ENCODE peak calls at places on chromosomes 16 and 17, in ten cellular contexts. W is cardiac fibroblast, B is GM19239, M is adipocyte, J is GM04503, L is COR-L47, E is dorsolateral prefrontal cortex, U is endothelial cell, K is AG10803, V is GM12891. I is an unnamed sample.

GRCh38 chr17:39225974-39226683 is 384 bp upstream of the STAC2 start:
- DNase-seq in W (peak; percentile 23), U (peak; percentile 72), B (no peak), M (peak; percentile 50), J (no peak), E (peak; percentile 73), L (peak; percentile 75), V (no peak), K (no peak), I (peak; percentile 51)

GRCh38 chr16:51524555-51525373 is 373.7 kb upstream of the SALL1 start:
- DNase-seq in W (peak; percentile 43), E (no peak), B (no peak), M (peak; percentile 34), K (peak; percentile 82), L (no peak), U (no peak), V (no peak), J (peak; percentile 52), I (peak; percentile 88)

GRCh38 chr17:64028874-64029464 is 8.5 kb upstream of the ICAM2 start:
- DNase-seq in B (peak; percentile 45), U (peak; percentile 69), W (peak; percentile 81), K (peak; percentile 66), M (peak; percentile 88), E (peak; percentile 55), V (peak; percentile 34), J (no peak), L (peak; percentile 59), I (peak; percentile 75)

GRCh38 chr16:79269211-79269863 is 331.2 kb downstream of the MAF start:
- DNase-seq in J (no peak), U (no peak), K (no peak), M (no peak), E (no peak), W (no peak), B (peak; percentile 30), L (no peak), V (peak; percentile 52), I (no peak)

GRCh38 chr17:62565817-62566216 is 61.7 kb upstream of the MRC2 start:
- DNase-seq in M (peak; percentile 46), U (no peak), B (no peak), J (peak; percentile 33), W (peak; percentile 89), K (peak; percentile 74), V (no peak), E (no peak), L (no peak), I (peak; percentile 85)

GRCh38 chr16:56325956-56326355 is 99.4 kb downstream of the AMFR start:
- DNase-seq in K (no peak), M (no peak), U (no peak), E (no peak), W (no peak), J (no peak), B (no peak), V (no peak), L (no peak), I (no peak)

GRCh38 chr17:9926150-9926804 is 21.2 kb upstream of the RCVRN start:
- DNase-seq in B (no peak), W (no peak), K (no peak), E (no peak), L (no peak), V (no peak), J (no peak), U (no peak), M (no peak), I (no peak)

GRCh38 chr16:77711775-77712174 is 10.5 kb upstream of the NUDT7 start:
- DNase-seq in W (no peak), M (no peak), K (peak; percentile 20), U (no peak), V (no peak), B (no peak), J (no peak), E (no peak), L (no peak), I (peak; percentile 65)

GRCh38 chr16:9820481-9821246 is 361.6 kb downstream of the GRIN2A start:
- DNase-seq in B (no peak), W (no peak), U (peak; percentile 31), V (no peak), K (no peak), M (no peak), J (no peak), E (no peak), L (no peak), I (no peak)

GRCh38 chr16:88358033-88358481 is 24.7 kb upstream of the ZNF469 start:
- DNase-seq in E (peak; percentile 41), V (no peak), L (no peak), M (no peak), B (no peak), U (no peak), W (no peak), K (no peak), J (no peak), I (no peak)

GRCh38 chr16:88977028-88977844 is at the start of gene CBFA2T3:
- DNase-seq in J (no peak), V (no peak), E (no peak), M (no peak), L (no peak), U (peak; percentile 70), K (no peak), W (no peak), B (no peak), I (no peak)

GRCh38 chr17:77770331-77771105 is 188.0 kb upstream of the TNRC6C start:
- DNase-seq in M (peak; percentile 21), K (peak; percentile 65), V (no peak), U (no peak), L (no peak), J (peak; percentile 34), B (no peak), W (peak; percentile 71), E (no peak), I (peak; percentile 97)

GRCh38 chr16:88287219-88287618 is 95.5 kb upstream of the ZNF469 start:
- DNase-seq in E (no peak), M (no peak), J (no peak), W (peak; percentile 70), U (no peak), L (no peak), B (no peak), K (no peak), V (no peak), I (peak; percentile 36)

GRCh38 chr17:80639658-80640057 is 95.0 kb downstream of the RPTOR start:
- DNase-seq in W (no peak), K (no peak), B (no peak), J (no peak), U (no peak), L (no peak), M (no peak), E (no peak), V (no peak), I (no peak)

GRCh38 chr17:67221062-67221998 is 23.7 kb downstream of the HELZ start:
- DNase-seq in M (peak; percentile 74), J (no peak), L (peak; percentile 18), W (peak; percentile 73), K (peak; percentile 61), E (no peak), U (peak; percentile 41), B (no peak), V (no peak), I (peak; percentile 37)

GRCh38 chr16:6484931-6485330 is 847.7 kb upstream of the RBFOX1 start:
- DNase-seq in B (no peak), V (no peak), M (no peak), L (no peak), W (no peak), E (no peak), J (no peak), K (no peak), U (no peak), I (no peak)

GRCh38 chr17:56297142-56297541 is 143.9 kb downstream of the ANKFN1 start:
- DNase-seq in L (no peak), M (peak; percentile 57), E (no peak), V (no peak), U (no peak), K (peak; percentile 64), B (no peak), W (no peak), J (no peak), I (peak; percentile 31)

GRCh38 chr17:57892820-57893595 is 43.2 kb upstream of the MRPS23 start:
- DNase-seq in V (no peak), E (peak; percentile 83), U (no peak), J (peak; percentile 100), K (peak; percentile 100), W (peak; percentile 100), B (no peak), L (no peak), M (peak; percentile 98), I (peak; percentile 99)

GRCh38 chr16:19513377-19514053 is 8.4 kb downstream of the GDE1 start:
- DNase-seq in B (no peak), U (no peak), M (peak; percentile 52), V (no peak), L (no peak), J (no peak), E (no peak), K (peak; percentile 25), W (peak; percentile 10), I (no peak)

GRCh38 chr16:83923581-83924365 is 24.9 kb downstream of the MLYCD start:
- DNase-seq in B (no peak), K (no peak), V (no peak), U (no peak), W (no peak), M (no peak), J (no peak), L (no peak), E (no peak), I (no peak)

GRCh38 chr16:705748-706188 is at the start of gene FBXL16:
- DNase-seq in W (no peak), V (no peak), M (peak; percentile 58), B (no peak), K (no peak), E (no peak), J (no peak), L (peak; percentile 84), U (no peak), I (no peak)

GRCh38 chr17:77391668-77392375 is 251.1 kb downstream of the SEC14L1 start:
- DNase-seq in B (no peak), K (peak; percentile 99), U (no peak), E (no peak), M (peak; percentile 97), W (peak; percentile 96), J (peak; percentile 96), L (no peak), V (no peak), I (peak; percentile 98)

GRCh38 chr16:81633147-81633619 is 145.9 kb upstream of the PLCG2 start:
- DNase-seq in J (no peak), L (no peak), B (no peak), M (no peak), E (no peak), W (no peak), K (no peak), U (no peak), V (no peak), I (no peak)

GRCh38 chr17:59533694-59534093 is 31.7 kb upstream of the DHX40 start:
- DNase-seq in W (no peak), E (no peak), J (no peak), M (no peak), K (no peak), L (no peak), B (no peak), V (no peak), U (no peak), I (no peak)

GRCh38 chr16:22220076-22220453 is 14.0 kb downstream of the EEF2K start:
- DNase-seq in U (no peak), B (no peak), E (no peak), K (peak; percentile 73), V (no peak), M (no peak), W (no peak), J (no peak), L (no peak), I (peak; percentile 23)

GRCh38 chr17:33778505-33779398 is 476.3 kb upstream of the CCL2 start:
- DNase-seq in B (peak; percentile 32), E (no peak), L (no peak), M (peak; percentile 65), V (peak; percentile 24), W (peak; percentile 67), U (peak; percentile 58), K (peak; percentile 65), J (peak; percentile 13), I (peak; percentile 67)

GRCh38 chr16:54812229-54812628 is 118.4 kb upstream of the IRX5 start:
- DNase-seq in E (no peak), J (no peak), B (no peak), V (no peak), K (peak; percentile 34), U (no peak), M (peak; percentile 2), L (peak; percentile 3), W (peak; percentile 21), I (peak; percentile 21)

GRCh38 chr16:61471737-61472136 is 564.5 kb downstream of the CDH8 start:
- DNase-seq in K (no peak), J (no peak), M (no peak), L (no peak), U (no peak), V (no peak), B (no peak), W (no peak), E (no peak), I (no peak)